ENCODE peak calls at places on chromosomes 13 and 19, in eight cellular contexts. One of them, this sample, is unnamed. For H3K36me3, the result is how much of the 10 kb centered on the place peaks cover.

GRCh38 chr19:37551123-37551993 is 43.2 kb downstream of the ZNF571 start:
- DNase-seq in uterus: no peak
- DNase-seq in CD8-positive, alpha-beta memory T cell: peak
- DNase-seq in fibroblast of lung: peak
- DNase-seq in pancreas: no peak
- DNase-seq in neuronal stem cell: no peak
- DNase-seq in A673: peak
- DNase-seq in Caco-2: no peak
- DNase-seq in this sample: no peak

GRCh38 chr19:38247734-38248268 is 8.4 kb downstream of the PPP1R14A start:
- DNase-seq in CD8-positive, alpha-beta memory T cell: no peak
- DNase-seq in uterus: no peak
- DNase-seq in neuronal stem cell: no peak
- DNase-seq in pancreas: no peak
- DNase-seq in Caco-2: no peak
- DNase-seq in A673: no peak
- DNase-seq in fibroblast of lung: no peak
- DNase-seq in this sample: no peak

GRCh38 chr13:79904581-79904980 is 423.6 kb downstream of the NDFIP2 start:
- DNase-seq in uterus: no peak
- DNase-seq in fibroblast of lung: no peak
- DNase-seq in pancreas: no peak
- DNase-seq in A673: no peak
- DNase-seq in neuronal stem cell: no peak
- DNase-seq in CD8-positive, alpha-beta memory T cell: no peak
- DNase-seq in Caco-2: no peak
- DNase-seq in this sample: no peak

GRCh38 chr19:54100560-54100959 is at the start of gene OSCAR:
- DNase-seq in CD8-positive, alpha-beta memory T cell: no peak
- DNase-seq in uterus: no peak
- DNase-seq in neuronal stem cell: no peak
- DNase-seq in pancreas: no peak
- DNase-seq in A673: no peak
- DNase-seq in Caco-2: no peak
- DNase-seq in fibroblast of lung: peak
- DNase-seq in this sample: peak

GRCh38 chr19:19386373-19386869 is 19.1 kb upstream of the GATAD2A start:
- DNase-seq in uterus: no peak
- DNase-seq in Caco-2: peak
- DNase-seq in neuronal stem cell: no peak
- DNase-seq in CD8-positive, alpha-beta memory T cell: peak
- DNase-seq in A673: no peak
- DNase-seq in fibroblast of lung: no peak
- DNase-seq in pancreas: no peak
- DNase-seq in this sample: no peak

GRCh38 chr19:18204394-18205179 is 745 bp upstream of the RAB3A start:
- DNase-seq in uterus: peak
- DNase-seq in fibroblast of lung: no peak
- DNase-seq in Caco-2: peak
- DNase-seq in pancreas: no peak
- DNase-seq in A673: peak
- DNase-seq in CD8-positive, alpha-beta memory T cell: no peak
- DNase-seq in neuronal stem cell: peak
- DNase-seq in this sample: peak

GRCh38 chr13:52127783-52128702 is 830 bp downstream of the NEK5 start:
- DNase-seq in uterus: peak
- DNase-seq in neuronal stem cell: peak
- DNase-seq in A673: peak
- DNase-seq in pancreas: no peak
- DNase-seq in Caco-2: peak
- DNase-seq in CD8-positive, alpha-beta memory T cell: peak
- DNase-seq in fibroblast of lung: peak
- DNase-seq in this sample: peak

GRCh38 chr13:36814465-36814864 is 4.6 kb upstream of the RFXAP start:
- DNase-seq in Caco-2: no peak
- DNase-seq in pancreas: no peak
- DNase-seq in CD8-positive, alpha-beta memory T cell: no peak
- DNase-seq in uterus: no peak
- DNase-seq in fibroblast of lung: no peak
- DNase-seq in neuronal stem cell: no peak
- DNase-seq in A673: peak
- DNase-seq in this sample: peak

GRCh38 chr19:2132191-2132590 is 19.2 kb downstream of the AP3D1 start:
- DNase-seq in fibroblast of lung: no peak
- DNase-seq in pancreas: no peak
- DNase-seq in CD8-positive, alpha-beta memory T cell: no peak
- DNase-seq in A673: no peak
- DNase-seq in Caco-2: no peak
- DNase-seq in neuronal stem cell: no peak
- DNase-seq in uterus: no peak
- DNase-seq in this sample: no peak

GRCh38 chr19:2132731-2133490 is 18.5 kb downstream of the AP3D1 start:
- DNase-seq in fibroblast of lung: no peak
- DNase-seq in A673: no peak
- DNase-seq in pancreas: no peak
- DNase-seq in Caco-2: no peak
- DNase-seq in neuronal stem cell: no peak
- DNase-seq in uterus: no peak
- DNase-seq in CD8-positive, alpha-beta memory T cell: no peak
- DNase-seq in this sample: no peak

GRCh38 chr19:2136796-2137195 is 14.6 kb downstream of the AP3D1 start:
- DNase-seq in pancreas: no peak
- DNase-seq in neuronal stem cell: no peak
- DNase-seq in uterus: no peak
- DNase-seq in CD8-positive, alpha-beta memory T cell: no peak
- DNase-seq in A673: no peak
- DNase-seq in fibroblast of lung: no peak
- DNase-seq in Caco-2: no peak
- DNase-seq in this sample: no peak

GRCh38 chr19:2138061-2138728 is 13.2 kb downstream of the AP3D1 start:
- DNase-seq in A673: no peak
- DNase-seq in uterus: no peak
- DNase-seq in Caco-2: no peak
- DNase-seq in neuronal stem cell: no peak
- DNase-seq in pancreas: no peak
- DNase-seq in CD8-positive, alpha-beta memory T cell: no peak
- DNase-seq in fibroblast of lung: no peak
- DNase-seq in this sample: no peak

DNA sequence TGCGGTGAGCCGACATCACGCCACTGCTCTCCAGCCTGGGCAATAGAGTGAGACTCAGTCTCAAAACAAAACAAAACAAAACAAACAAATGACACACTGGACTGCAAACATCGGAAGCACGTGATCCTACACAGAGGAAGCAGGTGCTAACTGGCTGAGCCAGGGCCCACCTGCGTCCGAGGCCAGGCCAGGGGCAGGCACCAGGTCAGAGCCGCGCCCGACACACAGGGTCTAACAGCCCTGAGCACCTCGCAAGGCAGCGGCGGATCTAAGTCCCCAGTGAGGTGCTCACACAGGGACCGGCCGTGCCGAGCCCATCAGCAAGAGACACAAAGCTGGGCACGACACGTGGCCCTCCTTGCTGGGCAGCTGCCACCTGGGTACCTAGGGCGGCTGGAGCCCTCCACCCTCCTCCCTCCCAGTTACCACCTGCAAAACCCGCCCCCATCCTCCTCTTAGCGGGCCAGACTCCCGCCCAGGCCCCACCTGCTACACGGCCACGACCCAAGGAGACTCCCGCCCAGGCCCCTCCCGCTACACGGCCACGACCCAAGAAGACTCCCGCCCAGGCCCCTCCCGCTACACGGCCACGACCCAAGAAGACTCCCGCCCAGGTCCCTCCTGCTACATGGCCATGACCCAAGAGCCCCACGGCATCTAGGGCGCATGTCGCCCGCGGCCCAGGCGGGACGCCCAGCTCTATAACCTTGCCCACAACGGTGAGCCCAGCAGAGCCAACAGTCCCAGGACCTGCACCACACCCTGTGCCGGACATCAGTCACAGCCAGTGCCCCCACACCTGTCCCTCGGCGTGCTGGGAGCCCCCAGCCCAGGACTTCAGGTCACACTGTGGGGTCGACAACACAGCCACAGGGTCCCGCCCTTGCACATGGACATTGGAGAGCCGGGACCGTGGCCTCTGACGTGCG is 15.6 kb downstream of the AP3D1 start:
- DNase-seq in neuronal stem cell: no peak
- DNase-seq in CD8-positive, alpha-beta memory T cell: no peak
- DNase-seq in Caco-2: no peak
- DNase-seq in pancreas: no peak
- DNase-seq in uterus: no peak
- DNase-seq in fibroblast of lung: no peak
- DNase-seq in A673: no peak
- DNase-seq in this sample: no peak
- H3K36me3 ChIP-seq in neuronal stem cell: half or more
- H3K36me3 ChIP-seq in CD8-positive, alpha-beta memory T cell: under half
- H3K36me3 ChIP-seq in Caco-2: under half
- H3K36me3 ChIP-seq in pancreas: under half
- H3K36me3 ChIP-seq in uterus: under half
- H3K36me3 ChIP-seq in fibroblast of lung: under half
- H3K36me3 ChIP-seq in A673: under half
- H3K36me3 ChIP-seq in this sample: under half

DNA sequence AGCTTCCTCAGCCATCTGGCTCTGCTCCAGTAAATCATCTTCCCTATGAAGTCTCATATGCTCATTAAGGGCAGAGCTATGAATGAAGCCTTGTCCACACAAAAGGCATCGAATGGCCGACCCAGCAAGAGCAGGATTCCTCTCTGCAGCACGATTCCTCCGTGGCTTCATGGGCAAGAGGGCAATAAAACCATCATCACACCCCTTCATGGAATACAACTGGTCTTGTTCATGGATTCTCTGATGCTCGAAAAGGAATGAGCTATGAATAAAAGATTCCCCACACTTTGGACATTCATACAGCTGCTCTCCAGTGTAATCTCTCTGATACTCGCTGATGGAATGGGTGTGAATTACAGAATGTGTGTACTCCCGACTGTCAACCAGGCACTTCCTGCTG is 25.9 kb downstream of the PEG3 start:
- DNase-seq in fibroblast of lung: no peak
- DNase-seq in Caco-2: no peak
- DNase-seq in neuronal stem cell: no peak
- DNase-seq in pancreas: no peak
- DNase-seq in CD8-positive, alpha-beta memory T cell: no peak
- DNase-seq in uterus: no peak
- DNase-seq in A673: no peak
- DNase-seq in this sample: no peak
- H3K36me3 ChIP-seq in fibroblast of lung: under half
- H3K36me3 ChIP-seq in Caco-2: under half
- H3K36me3 ChIP-seq in neuronal stem cell: under half
- H3K36me3 ChIP-seq in pancreas: under half
- H3K36me3 ChIP-seq in CD8-positive, alpha-beta memory T cell: under half
- H3K36me3 ChIP-seq in uterus: under half
- H3K36me3 ChIP-seq in A673: half or more
- H3K36me3 ChIP-seq in this sample: under half

GRCh38 chr19:7987084-7987768 is 18.2 kb downstream of the ELAVL1 start:
- DNase-seq in Caco-2: no peak
- DNase-seq in neuronal stem cell: no peak
- DNase-seq in CD8-positive, alpha-beta memory T cell: no peak
- DNase-seq in pancreas: no peak
- DNase-seq in A673: no peak
- DNase-seq in fibroblast of lung: no peak
- DNase-seq in uterus: no peak
- DNase-seq in this sample: no peak

GRCh38 chr19:7988307-7988706 is 17.1 kb downstream of the ELAVL1 start:
- DNase-seq in pancreas: no peak
- DNase-seq in neuronal stem cell: no peak
- DNase-seq in uterus: no peak
- DNase-seq in fibroblast of lung: no peak
- DNase-seq in A673: no peak
- DNase-seq in Caco-2: no peak
- DNase-seq in CD8-positive, alpha-beta memory T cell: no peak
- DNase-seq in this sample: no peak

GRCh38 chr19:7983995-7984837 is 21.2 kb downstream of the ELAVL1 start:
- DNase-seq in A673: no peak
- DNase-seq in uterus: no peak
- DNase-seq in pancreas: no peak
- DNase-seq in fibroblast of lung: no peak
- DNase-seq in Caco-2: no peak
- DNase-seq in neuronal stem cell: no peak
- DNase-seq in CD8-positive, alpha-beta memory T cell: no peak
- DNase-seq in this sample: no peak

GRCh38 chr19:7985481-7985911 is 19.9 kb downstream of the ELAVL1 start:
- DNase-seq in uterus: no peak
- DNase-seq in A673: no peak
- DNase-seq in fibroblast of lung: no peak
- DNase-seq in neuronal stem cell: no peak
- DNase-seq in CD8-positive, alpha-beta memory T cell: no peak
- DNase-seq in pancreas: no peak
- DNase-seq in Caco-2: no peak
- DNase-seq in this sample: no peak

DNA sequence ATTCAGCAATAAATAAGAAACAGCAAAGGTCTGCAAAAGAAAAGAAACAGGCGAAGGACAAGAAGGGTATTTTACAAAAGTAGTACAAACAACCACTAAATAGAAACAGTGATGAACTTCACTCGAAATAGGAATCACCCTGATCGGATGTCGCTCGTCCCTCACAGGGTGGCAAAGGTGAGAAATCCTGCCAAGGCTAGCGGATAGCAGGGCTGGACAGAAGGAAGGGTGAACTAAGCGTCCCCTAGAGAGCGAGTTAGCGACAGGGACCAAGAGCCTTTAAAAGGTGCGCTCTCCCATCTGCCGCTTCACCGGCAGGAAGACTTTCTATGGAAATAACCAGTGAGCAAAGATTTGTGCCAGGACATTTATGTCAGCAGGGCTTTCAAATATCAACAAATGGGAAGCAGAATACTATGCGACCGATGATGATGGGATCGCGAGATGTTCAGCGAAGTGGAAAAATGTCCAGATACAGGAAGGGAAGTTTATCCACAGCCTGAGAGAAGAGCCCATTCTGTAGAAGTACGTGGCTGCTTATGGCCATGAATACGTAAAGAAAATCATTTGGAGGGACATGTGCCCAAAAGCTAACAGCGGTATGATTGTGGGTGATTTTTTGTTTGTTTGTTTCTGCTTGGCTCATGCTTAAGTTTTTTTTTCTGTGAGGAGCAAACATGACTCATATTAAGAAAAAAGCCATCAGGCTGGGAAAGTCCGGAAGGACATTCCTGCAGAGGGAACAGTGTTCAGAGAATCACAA is 18.9 kb downstream of the ELAVL1 start:
- DNase-seq in CD8-positive, alpha-beta memory T cell: no peak
- DNase-seq in neuronal stem cell: no peak
- DNase-seq in Caco-2: no peak
- DNase-seq in pancreas: no peak
- DNase-seq in uterus: no peak
- DNase-seq in A673: no peak
- DNase-seq in fibroblast of lung: peak
- DNase-seq in this sample: peak
- H3K36me3 ChIP-seq in CD8-positive, alpha-beta memory T cell: under half
- H3K36me3 ChIP-seq in neuronal stem cell: half or more
- H3K36me3 ChIP-seq in Caco-2: under half
- H3K36me3 ChIP-seq in pancreas: under half
- H3K36me3 ChIP-seq in uterus: under half
- H3K36me3 ChIP-seq in A673: half or more
- H3K36me3 ChIP-seq in fibroblast of lung: under half
- H3K36me3 ChIP-seq in this sample: half or more

GRCh38 chr19:4443188-4443587 is 14.4 kb downstream of the UBXN6 start:
- DNase-seq in uterus: no peak
- DNase-seq in fibroblast of lung: no peak
- DNase-seq in Caco-2: no peak
- DNase-seq in CD8-positive, alpha-beta memory T cell: no peak
- DNase-seq in neuronal stem cell: no peak
- DNase-seq in pancreas: no peak
- DNase-seq in A673: no peak
- DNase-seq in this sample: no peak

GRCh38 chr19:4443966-4444764 is 13.4 kb downstream of the UBXN6 start:
- DNase-seq in CD8-positive, alpha-beta memory T cell: no peak
- DNase-seq in neuronal stem cell: no peak
- DNase-seq in pancreas: no peak
- DNase-seq in Caco-2: no peak
- DNase-seq in A673: no peak
- DNase-seq in uterus: no peak
- DNase-seq in fibroblast of lung: no peak
- DNase-seq in this sample: no peak

GRCh38 chr19:4444765-4445741 is 12.5 kb downstream of the UBXN6 start:
- DNase-seq in A673: no peak
- DNase-seq in pancreas: no peak
- DNase-seq in Caco-2: no peak
- DNase-seq in uterus: no peak
- DNase-seq in neuronal stem cell: no peak
- DNase-seq in CD8-positive, alpha-beta memory T cell: no peak
- DNase-seq in fibroblast of lung: peak
- DNase-seq in this sample: peak

GRCh38 chr19:4441994-4442845 is 15.4 kb downstream of the UBXN6 start:
- DNase-seq in A673: no peak
- DNase-seq in Caco-2: no peak
- DNase-seq in fibroblast of lung: no peak
- DNase-seq in CD8-positive, alpha-beta memory T cell: no peak
- DNase-seq in neuronal stem cell: no peak
- DNase-seq in uterus: no peak
- DNase-seq in pancreas: no peak
- DNase-seq in this sample: no peak

DNA sequence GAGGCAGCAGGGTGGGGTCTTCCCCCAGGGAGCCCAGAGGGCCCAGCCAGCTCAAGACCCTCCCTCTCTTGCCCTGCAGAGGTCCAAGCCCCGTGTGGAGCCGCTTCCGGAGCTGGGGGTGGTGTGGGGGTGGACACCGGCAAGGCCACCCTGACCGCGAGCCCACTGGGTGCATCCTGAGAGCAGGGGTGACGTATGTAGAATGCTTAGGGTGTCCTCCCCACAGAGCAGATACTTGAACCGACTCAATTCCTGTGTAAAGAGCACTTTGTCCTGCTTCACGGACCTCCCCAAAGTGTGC is 14.8 kb downstream of the UBXN6 start:
- DNase-seq in Caco-2: no peak
- DNase-seq in pancreas: no peak
- DNase-seq in A673: no peak
- DNase-seq in uterus: no peak
- DNase-seq in fibroblast of lung: no peak
- DNase-seq in CD8-positive, alpha-beta memory T cell: no peak
- DNase-seq in neuronal stem cell: no peak
- DNase-seq in this sample: no peak
- H3K36me3 ChIP-seq in Caco-2: under half
- H3K36me3 ChIP-seq in pancreas: under half
- H3K36me3 ChIP-seq in A673: half or more
- H3K36me3 ChIP-seq in uterus: under half
- H3K36me3 ChIP-seq in fibroblast of lung: under half
- H3K36me3 ChIP-seq in CD8-positive, alpha-beta memory T cell: under half
- H3K36me3 ChIP-seq in neuronal stem cell: half or more
- H3K36me3 ChIP-seq in this sample: under half

This sample was measured in cardiac muscle cell.